ENCODE peak calls at places on chromosomes 4 and X, in ten cellular contexts. I is lower lobe of right lung, K is mammary epithelial cell, B is upper lobe of right lung, O is ovary, N is A673, F is IMR-90, L is heart left ventricle, S is tibial nerve, P is left lung. H is an unnamed sample. For H3K4me1 and H3K27me3, the result is how much of the 10 kb centered on the place peaks cover.

GRCh38 chr4:55993994-55994657 is 45.4 kb downstream of the CEP135 start:
- DNase-seq in I (no peak), K (no peak), B (no peak), O (no peak), N (no peak), F (no peak), L (no peak), S (no peak), P (no peak), H (no peak)

GRCh38 chr4:94395541-94395940 is 52.9 kb upstream of the HPGDS start:
- DNase-seq in I (no peak), K (peak), B (no peak), O (no peak), N (no peak), F (no peak), L (no peak), S (no peak), P (no peak), H (no peak)

GRCh38 chr4:152258804-152259708 is 276.8 kb downstream of the FBXW7 start:
- DNase-seq in I (no peak), K (peak), B (no peak), O (no peak), N (no peak), F (peak), L (no peak), S (no peak), P (no peak), H (no peak)

GRCh38 chr4:159006202-159006601 is 96.7 kb upstream of the RAPGEF2 start:
- DNase-seq in I (no peak), K (peak), B (no peak), O (no peak), N (peak), F (peak), L (no peak), S (no peak), P (no peak), H (peak)

GRCh38 chr4:54913751-54914526 is 211.5 kb downstream of the KDR start:
- DNase-seq in I (no peak), K (no peak), B (no peak), O (no peak), N (no peak), F (no peak), L (no peak), S (no peak), P (no peak), H (no peak)

GRCh38 chr4:112361181-112361791 is 64.1 kb downstream of the ALPK1 start:
- DNase-seq in I (no peak), K (peak), B (no peak), O (no peak), N (peak), F (peak), L (no peak), S (no peak), P (peak), H (no peak)

GRCh38 chrX:139559383-139560042 is 29.0 kb downstream of the F9 start:
- DNase-seq in I (no peak), K (peak), B (no peak), O (no peak), N (peak), F (peak), L (no peak), S (no peak), P (no peak), H (no peak)

GRCh38 chr4:89469930-89470375 is 162.4 kb upstream of the GPRIN3 start:
- DNase-seq in I (no peak), K (peak), B (no peak), O (no peak), N (peak), F (peak), L (no peak), S (no peak), P (no peak), H (no peak)

GRCh38 chr4:23923141-23923540 is 33.3 kb upstream of the PPARGC1A start:
- DNase-seq in I (no peak), K (peak), B (no peak), O (no peak), N (no peak), F (no peak), L (no peak), S (no peak), P (no peak), H (no peak)

GRCh38 chrX:68650491-68650890 is 3.0 kb downstream of the STARD8 start:
- DNase-seq in I (no peak), K (peak), B (no peak), O (no peak), N (no peak), F (peak), L (no peak), S (no peak), P (no peak), H (no peak)

GRCh38 chr4:97150966-97151365 is 992.3 kb downstream of the STPG2 start:
- DNase-seq in I (no peak), K (no peak), B (no peak), O (no peak), N (no peak), F (no peak), L (no peak), S (no peak), P (no peak), H (no peak)

GRCh38 chr4:181752516-181752915 is 490.7 kb upstream of the TENM3 start:
- DNase-seq in I (no peak), K (no peak), B (no peak), O (no peak), N (no peak), F (no peak), L (no peak), S (no peak), P (no peak), H (no peak)

GRCh38 chr4:127049506-127049905 is 583.3 kb upstream of the INTU start:
- DNase-seq in I (no peak), K (no peak), B (no peak), O (no peak), N (no peak), F (peak), L (no peak), S (no peak), P (no peak), H (no peak)

GRCh38 chr4:74794341-74794801 is at the start of gene BTC:
- DNase-seq in I (peak), K (peak), B (peak), O (no peak), N (peak), F (no peak), L (no peak), S (no peak), P (peak), H (peak)

GRCh38 chr4:188439641-188440311 is 300.5 kb downstream of the TRIML1 start:
- DNase-seq in I (no peak), K (peak), B (no peak), O (no peak), N (peak), F (peak), L (peak), S (no peak), P (no peak), H (peak)

GRCh38 chr4:46886711-46887110 is 22.3 kb downstream of the COX7B2 start:
- DNase-seq in I (no peak), K (no peak), B (no peak), O (no peak), N (peak), F (peak), L (no peak), S (no peak), P (no peak), H (no peak)

GRCh38 chr4:151652841-151653547 is 107.8 kb downstream of the GATB start:
- DNase-seq in I (no peak), K (no peak), B (no peak), O (no peak), N (no peak), F (no peak), L (no peak), S (no peak), P (no peak), H (no peak)

GRCh38 chr4:67475155-67475554 is 70.1 kb downstream of the CENPC start:
- DNase-seq in I (no peak), K (no peak), B (no peak), O (no peak), N (no peak), F (no peak), L (no peak), S (no peak), P (no peak), H (no peak)

DNA sequence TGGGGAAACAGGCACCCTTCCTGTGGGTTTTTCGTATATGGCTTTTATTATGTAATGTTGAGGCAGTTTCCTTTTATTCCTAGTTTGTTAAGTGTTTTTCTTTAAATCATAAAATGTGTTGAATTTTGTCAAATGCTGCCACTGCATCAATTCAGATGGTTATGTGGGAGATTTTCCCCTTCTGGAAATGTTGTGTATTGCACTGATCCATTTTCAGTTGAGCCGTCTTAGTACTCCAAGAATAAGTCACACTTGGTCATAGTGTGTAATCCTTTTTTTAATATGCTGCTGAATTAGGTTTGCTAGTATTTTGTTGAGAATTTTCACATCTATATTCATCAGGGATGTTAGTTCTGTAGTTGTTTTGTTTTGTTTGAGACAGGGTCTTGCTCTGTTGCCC is 9.5 kb upstream of the CTBP1 start:
- DNase-seq in I (no peak), K (no peak), B (no peak), O (no peak), N (no peak), F (no peak), L (no peak), S (no peak), P (no peak), H (no peak)
- TF ChIP-seq CTCF in I (no peak), K (no peak), B (no peak), O (no peak), N (no peak), F (no peak), L (no peak), S (no peak), P (no peak), H (no peak)

DNA sequence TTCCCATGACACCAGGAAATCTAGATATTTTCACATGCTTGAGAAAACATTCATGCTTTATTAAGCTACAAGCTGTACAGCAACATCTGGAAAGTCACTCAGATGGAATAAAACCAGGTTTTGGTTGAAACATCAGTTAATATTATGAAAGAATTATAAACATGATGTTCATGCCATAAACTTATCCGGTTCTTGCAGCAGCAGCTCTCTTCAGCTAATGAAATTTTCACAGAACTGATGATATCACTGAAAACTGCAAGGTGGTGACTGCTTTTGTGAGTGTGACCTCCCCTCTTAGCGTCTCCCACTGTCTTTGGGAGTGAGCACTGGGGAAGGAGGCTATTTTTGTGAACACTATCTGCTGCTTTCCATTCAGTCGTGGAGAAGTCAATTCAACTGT is 56.9 kb downstream of the ARHGAP10 start:
- DNase-seq in I (no peak), K (no peak), B (no peak), O (no peak), N (no peak), F (peak), L (no peak), S (no peak), P (no peak), H (no peak)
- H3K4me1 ChIP-seq in I (under half), K (under half), B (under half), O (under half), N (under half), F (under half), L (half or more), S (half or more), P (under half), H (half or more)

GRCh38 chr4:1172971-1173757 is 781 bp upstream of the SPON2 start:
- DNase-seq in I (no peak), K (no peak), B (peak), O (peak), N (no peak), F (peak), L (no peak), S (no peak), P (peak), H (no peak)
- H3K27me3 ChIP-seq in I (under half), K (under half), B (under half), O (under half), N (under half), F (under half), L (under half), S (under half), P (under half), H (under half)

GRCh38 chr4:4364061-4364460 is 22.8 kb upstream of the NSG1 start:
- DNase-seq in I (no peak), K (no peak), B (peak), O (no peak), N (no peak), F (no peak), L (no peak), S (no peak), P (no peak), H (no peak)

GRCh38 chr4:4361883-4362282 is 25.0 kb upstream of the NSG1 start:
- DNase-seq in I (no peak), K (no peak), B (no peak), O (no peak), N (no peak), F (no peak), L (no peak), S (no peak), P (no peak), H (no peak)

GRCh38 chr4:4364486-4365208 is 22.3 kb upstream of the NSG1 start:
- DNase-seq in I (no peak), K (no peak), B (no peak), O (no peak), N (no peak), F (no peak), L (no peak), S (no peak), P (no peak), H (no peak)

GRCh38 chr4:4358093-4358840 is 28.6 kb upstream of the NSG1 start:
- DNase-seq in I (no peak), K (no peak), B (no peak), O (no peak), N (peak), F (no peak), L (no peak), S (no peak), P (no peak), H (no peak)

DNA sequence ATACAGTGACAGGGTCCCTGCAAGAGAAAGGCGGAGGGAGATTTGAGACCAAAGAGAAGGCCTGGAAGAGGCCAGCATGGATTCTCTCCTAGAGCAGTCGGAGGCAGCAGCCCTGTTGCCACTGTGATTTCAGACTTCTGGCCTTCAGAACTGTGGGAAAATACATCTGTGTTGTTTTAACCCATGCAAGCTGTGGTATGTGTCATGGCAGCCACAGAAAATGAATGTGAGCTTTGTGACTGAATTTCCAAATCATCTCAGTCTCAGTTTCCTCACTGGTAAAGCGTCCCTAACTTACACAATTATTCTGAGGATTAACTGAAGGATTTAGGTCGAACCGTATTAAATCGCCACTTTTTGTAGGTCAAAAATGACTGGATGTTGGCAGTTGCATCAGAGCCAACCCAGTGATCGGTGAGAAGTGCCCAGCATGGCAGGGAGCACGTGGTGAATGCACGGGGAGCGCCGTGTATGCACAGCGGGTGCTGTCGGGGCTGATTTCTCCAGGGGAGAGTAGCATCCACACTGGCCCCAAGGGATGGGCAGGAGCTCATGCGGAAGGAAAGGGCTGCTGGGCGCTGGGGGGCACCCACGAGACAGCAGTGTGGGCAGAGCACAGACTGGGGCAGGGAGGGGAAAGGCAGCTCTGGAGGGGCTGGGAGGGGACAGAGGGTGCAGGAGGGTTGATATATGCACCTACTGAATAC is 23.8 kb upstream of the NSG1 start:
- DNase-seq in I (no peak), K (no peak), B (peak), O (no peak), N (no peak), F (no peak), L (no peak), S (no peak), P (no peak), H (no peak)
- TF ChIP-seq CTCF in I (no peak), K (no peak), B (no peak), O (no peak), N (no peak), F (no peak), L (no peak), S (no peak), P (no peak), H (no peak)

DNA sequence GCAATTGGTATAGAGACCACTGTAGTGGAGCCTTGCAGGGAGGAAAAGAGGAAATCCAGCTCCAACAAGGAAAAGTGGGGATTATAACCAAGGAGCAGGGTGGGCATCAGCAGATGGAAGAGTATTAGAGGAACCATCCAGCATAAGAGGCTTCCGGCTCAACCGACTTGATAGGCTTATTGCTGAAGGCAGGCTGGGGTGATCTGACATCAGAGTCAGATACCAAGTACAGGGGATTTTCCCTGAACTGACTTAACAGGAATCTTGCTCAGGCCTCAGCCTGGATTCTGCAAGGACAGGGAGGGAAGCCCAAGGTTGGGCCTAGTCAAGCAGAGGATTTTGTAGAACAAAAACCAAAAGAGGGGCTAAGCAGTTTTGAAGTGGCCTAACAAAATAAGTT is 129.6 kb downstream of the DCLK2 start:
- DNase-seq in I (no peak), K (peak), B (no peak), O (no peak), N (no peak), F (peak), L (no peak), S (no peak), P (no peak), H (no peak)
- H3K4me1 ChIP-seq in I (under half), K (under half), B (under half), O (under half), N (under half), F (under half), L (under half), S (under half), P (under half), H (under half)

GRCh38 chr4:165588534-165589310 is 209.9 kb downstream of the CPE start:
- DNase-seq in I (no peak), K (no peak), B (no peak), O (no peak), N (peak), F (no peak), L (no peak), S (no peak), P (no peak), H (no peak)
- H3K27me3 ChIP-seq in I (under half), K (under half), B (under half), O (under half), N (under half), F (under half), L (under half), S (under half), P (under half), H (under half)

DNA sequence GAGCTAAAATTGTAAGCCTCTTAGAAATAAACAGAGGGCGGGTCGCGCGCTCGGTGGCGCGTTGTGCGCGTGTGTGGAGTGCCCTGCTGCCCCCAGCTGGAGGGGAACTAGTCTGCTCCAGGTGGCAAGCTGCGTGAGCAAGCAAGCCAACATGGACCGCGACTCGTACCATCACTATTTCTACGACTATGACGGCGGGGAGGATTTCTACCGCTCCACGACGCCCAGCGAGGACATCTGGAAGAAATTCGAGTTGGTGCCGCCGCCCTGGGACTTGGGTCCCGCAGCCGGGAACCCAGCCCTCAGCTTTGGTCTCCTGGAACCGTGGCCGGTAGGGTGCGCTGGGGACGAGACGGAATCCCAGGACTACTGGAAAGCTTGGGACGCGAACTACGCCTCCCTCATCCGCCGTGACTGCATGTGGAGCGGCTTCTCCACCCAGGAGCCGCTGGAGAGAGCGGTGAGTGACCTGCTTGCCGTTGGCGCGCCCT is 66.1 kb downstream of the DNAAF6 start:
- DNase-seq in I (no peak), K (no peak), B (no peak), O (no peak), N (peak), F (no peak), L (no peak), S (no peak), P (no peak), H (no peak)
- TF ChIP-seq CTCF in I (no peak), K (peak), B (no peak), O (no peak), N (peak), F (no peak), L (no peak), S (no peak), P (no peak), H (peak)